ENCODE peak calls at places on chromosomes 16 and 17, in six cellular contexts. A is progenitor cell of endocrine pancreas; M is fibroblast of mammary gland; D is GM13977; G is transverse colon; O is activated CD8-positive, alpha-beta T cell treated with anti-CD3 and anti-CD28 coated beads for 36 hours. R is an unnamed sample.

GRCh38 chr16:59783191-59783590 is 1049.1 kb upstream of the GOT2 start:
- DNase-seq in A (no peak), M (no peak), D (no peak), G (no peak), O (no peak), R (no peak)

GRCh38 chr17:40321502-40322416 is 12.8 kb downstream of the RARA start:
- DNase-seq in A (no peak), M (no peak), D (no peak), G (peak), O (peak), R (no peak)

GRCh38 chr16:67648088-67648763 is 3.3 kb downstream of the CARMIL2 start:
- DNase-seq in A (no peak), M (no peak), D (peak), G (no peak), O (no peak), R (no peak)

GRCh38 chr17:41974031-41974430 is 7.4 kb downstream of the CNP start:
- DNase-seq in A (no peak), M (no peak), D (no peak), G (no peak), O (no peak), R (no peak)

GRCh38 chr16:8370374-8371015 is 219.8 kb downstream of the TMEM114 start:
- DNase-seq in A (no peak), M (peak), D (no peak), G (peak), O (no peak), R (no peak)

GRCh38 chr16:50291719-50292565 is 25.6 kb downstream of the ADCY7 start:
- DNase-seq in A (no peak), M (no peak), D (no peak), G (no peak), O (no peak), R (no peak)

GRCh38 chr17:28402224-28402630 is 3.8 kb downstream of the SLC46A1 start:
- DNase-seq in A (no peak), M (no peak), D (no peak), G (no peak), O (no peak), R (no peak)

GRCh38 chr17:28405632-28406477 is at the start of gene SLC46A1:
- DNase-seq in A (peak), M (peak), D (peak), G (peak), O (peak), R (no peak)

GRCh38 chr17:46782250-46782953 is 36.1 kb downstream of the WNT3 start:
- DNase-seq in A (no peak), M (no peak), D (peak), G (peak), O (peak), R (no peak)

GRCh38 chr17:72618018-72618509 is 474.4 kb downstream of the SLC39A11 start:
- DNase-seq in A (no peak), M (no peak), D (no peak), G (peak), O (peak), R (no peak)

GRCh38 chr17:68821860-68822693 is 133.1 kb downstream of the ABCA8 start:
- DNase-seq in A (no peak), M (peak), D (no peak), G (no peak), O (no peak), R (no peak)

GRCh38 chr16:48450367-48450766 is 65.2 kb upstream of the SIAH1 start:
- DNase-seq in A (no peak), M (peak), D (no peak), G (no peak), O (no peak), R (no peak)

GRCh38 chr16:88468289-88469129 is 15.4 kb downstream of the ZFPM1 start:
- DNase-seq in A (no peak), M (peak), D (peak), G (no peak), O (peak), R (no peak)

GRCh38 chr16:53775821-53776431 is 72.0 kb downstream of the FTO start:
- DNase-seq in A (no peak), M (peak), D (no peak), G (peak), O (no peak), R (no peak)

GRCh38 chr17:32523827-32524552 is 37.2 kb downstream of the CDK5R1 start:
- DNase-seq in A (no peak), M (no peak), D (peak), G (no peak), O (peak), R (no peak)
- TF ChIP-seq CTCF in A (no peak), M (no peak), D (no peak), G (no peak), O (no peak), R (no peak)

DNA sequence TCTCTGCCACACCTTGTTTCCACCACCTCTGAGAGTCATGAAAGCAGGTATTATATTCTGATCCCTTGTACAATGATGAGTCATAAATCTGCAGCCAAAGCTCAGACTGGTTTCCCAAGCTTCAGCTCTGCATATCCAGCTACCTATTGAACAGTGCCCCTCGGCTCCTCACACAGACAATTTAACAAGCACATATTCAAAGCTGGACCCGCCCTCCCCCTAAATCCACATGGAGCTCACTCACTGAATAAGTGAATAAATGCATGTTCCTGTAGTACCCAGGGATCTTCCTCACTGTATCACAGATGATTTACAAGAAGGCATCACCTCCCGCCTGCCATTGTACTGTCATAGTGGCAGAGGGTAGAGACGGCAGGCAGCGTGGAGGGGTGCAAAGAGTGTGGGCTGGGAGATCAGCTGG is 516.4 kb downstream of the GRIN2A start:
- DNase-seq in A (no peak), M (no peak), D (no peak), G (peak), O (no peak), R (no peak)
- TF ChIP-seq CTCF in A (no peak), M (no peak), D (no peak), G (no peak), O (no peak), R (no peak)

GRCh38 chr17:8631554-8631877 is 991 bp upstream of the MYH10 start:
- DNase-seq in A (no peak), M (peak), D (no peak), G (no peak), O (no peak), R (no peak)
- TF ChIP-seq CTCF in A (no peak), M (no peak), D (no peak), G (no peak), O (no peak), R (no peak)

GRCh38 chr16:56310685-56311084 is 114.7 kb downstream of the AMFR start:
- DNase-seq in A (no peak), M (no peak), D (no peak), G (no peak), O (peak), R (no peak)

GRCh38 chr16:56312028-56312300 is 113.4 kb downstream of the AMFR start:
- DNase-seq in A (no peak), M (no peak), D (no peak), G (no peak), O (no peak), R (no peak)

GRCh38 chr16:56314244-56314850 is 111.0 kb downstream of the AMFR start:
- DNase-seq in A (no peak), M (no peak), D (no peak), G (no peak), O (no peak), R (no peak)

GRCh38 chr16:56312556-56312955 is 112.8 kb downstream of the AMFR start:
- DNase-seq in A (no peak), M (no peak), D (no peak), G (no peak), O (no peak), R (no peak)

GRCh38 chr16:56311208-56312027 is 113.9 kb downstream of the AMFR start:
- DNase-seq in A (no peak), M (no peak), D (no peak), G (no peak), O (no peak), R (no peak)
- TF ChIP-seq CTCF in A (peak), M (peak), D (peak), G (no peak), O (no peak), R (no peak)

GRCh38 chr16:73275448-73275847 is 227.5 kb upstream of the ZFHX3 start:
- DNase-seq in A (no peak), M (no peak), D (no peak), G (no peak), O (no peak), R (no peak)
- TF ChIP-seq CTCF in A (no peak), M (no peak), D (no peak), G (no peak), O (no peak), R (no peak)

DNA sequence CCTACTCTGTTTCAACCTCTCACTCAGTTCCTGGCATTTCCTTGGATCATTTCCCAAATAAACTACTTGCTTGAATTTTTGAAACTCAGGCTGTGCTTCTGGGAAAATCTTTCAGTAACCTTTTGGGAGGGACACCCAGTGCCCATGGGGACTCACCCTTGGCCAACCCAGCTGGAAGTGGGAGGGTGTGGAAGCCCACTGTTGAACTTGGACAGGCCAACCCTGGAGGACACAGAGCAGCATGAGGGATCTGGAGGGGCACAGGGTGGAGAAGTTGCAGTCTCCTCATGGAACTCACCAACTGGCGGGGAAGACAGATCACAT is 11.2 kb downstream of the RTN4RL1 start:
- DNase-seq in A (no peak), M (no peak), D (no peak), G (no peak), O (no peak), R (no peak)
- TF ChIP-seq CTCF in A (no peak), M (no peak), D (no peak), G (no peak), O (no peak), R (no peak)

GRCh38 chr16:22220714-22221113 is 14.6 kb downstream of the EEF2K start:
- DNase-seq in A (no peak), M (peak), D (no peak), G (no peak), O (no peak), R (no peak)
- TF ChIP-seq CTCF in A (no peak), M (no peak), D (no peak), G (no peak), O (no peak), R (no peak)

DNA sequence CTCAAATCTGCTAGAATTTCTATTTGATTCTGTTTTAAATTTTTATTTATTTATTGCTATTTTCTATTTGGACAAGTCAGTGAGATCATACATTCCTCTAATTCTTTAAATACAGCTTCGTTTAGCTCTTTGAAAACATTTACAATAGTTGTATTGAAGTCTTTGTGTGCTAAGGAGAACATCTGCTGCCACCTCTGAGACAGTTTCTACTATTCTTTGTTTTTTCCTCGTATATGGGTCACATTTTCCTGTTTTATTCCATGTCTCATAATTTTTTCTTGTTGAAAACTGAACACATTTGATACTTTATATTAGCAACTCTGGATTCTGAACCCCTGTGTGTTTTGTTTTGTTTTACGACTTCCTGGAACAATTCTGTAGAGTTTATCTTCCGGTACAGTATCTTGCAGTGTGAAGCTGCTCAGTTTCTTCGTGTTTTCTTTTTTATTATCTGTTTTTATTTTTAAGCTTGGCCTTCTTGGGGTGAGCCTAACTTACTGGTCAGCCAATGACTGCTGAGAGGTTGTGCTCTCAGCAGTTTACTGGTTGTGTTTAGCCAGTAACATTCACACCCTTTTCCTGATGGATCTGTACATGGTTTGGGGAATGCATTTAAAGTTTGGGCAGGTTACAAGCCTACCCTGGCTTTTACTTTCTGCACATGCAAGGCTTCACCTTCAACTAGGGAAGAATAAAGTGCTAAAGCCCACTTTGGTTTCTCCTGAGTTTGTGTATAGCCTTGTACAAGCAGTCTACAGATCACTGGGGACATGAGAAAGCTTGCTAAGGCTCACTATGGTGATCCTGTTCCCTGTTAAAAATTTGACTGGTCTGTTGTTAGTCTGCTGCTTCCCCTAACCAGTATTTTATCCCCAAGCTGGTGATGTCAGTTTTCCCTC is 99.1 kb downstream of the CA4 start:
- DNase-seq in A (no peak), M (no peak), D (no peak), G (no peak), O (no peak), R (no peak)
- TF ChIP-seq CTCF in A (no peak), M (no peak), D (no peak), G (no peak), O (no peak), R (no peak)

DNA sequence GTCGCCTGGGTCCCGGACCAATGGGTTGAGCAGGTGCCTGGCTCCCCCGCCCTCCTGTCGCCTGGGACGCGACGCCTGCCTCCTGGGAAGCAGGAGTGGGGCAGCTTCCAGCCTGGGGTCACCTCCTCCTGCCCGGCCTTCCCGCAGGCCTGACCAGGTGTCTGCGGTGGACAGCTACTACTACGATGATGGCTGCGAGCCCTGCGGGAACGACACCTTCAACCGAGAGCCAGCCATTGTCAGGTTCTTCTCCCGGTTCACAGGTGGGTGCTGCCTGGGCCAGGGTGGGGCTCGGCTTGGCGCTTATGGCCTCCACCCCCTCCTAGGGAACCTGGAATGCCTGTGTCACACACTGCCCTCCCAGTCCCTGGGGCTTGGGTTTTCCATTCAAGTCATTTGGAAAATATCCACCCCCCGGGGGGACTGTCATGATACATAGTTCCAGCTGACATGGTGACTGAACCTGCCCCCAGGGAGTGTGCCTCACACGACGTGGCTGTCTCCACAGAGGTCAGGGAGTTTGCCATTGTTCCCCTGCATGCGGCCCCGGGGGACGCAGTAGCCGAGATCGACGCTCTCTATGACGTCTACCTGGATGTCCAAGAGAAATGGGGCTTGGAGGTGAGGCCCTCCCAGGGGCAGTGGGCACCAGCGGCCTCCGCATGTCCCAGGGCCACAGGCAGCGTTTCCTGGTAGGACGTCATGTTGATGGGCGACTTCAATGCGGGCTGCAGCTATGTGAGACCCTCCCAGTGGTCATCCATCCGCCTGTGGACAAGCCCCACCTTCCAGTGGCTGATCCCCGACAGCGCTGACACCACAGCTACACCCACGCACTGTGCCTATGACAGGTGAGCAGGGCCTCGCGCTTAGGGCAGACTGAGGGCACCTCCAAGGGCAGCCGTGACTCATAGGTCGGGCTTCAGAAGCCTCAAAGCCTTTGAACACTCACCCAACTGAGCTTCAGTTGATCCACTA is 2.3 kb downstream of the DNASE1 start:
- DNase-seq in A (no peak), M (peak), D (no peak), G (no peak), O (peak), R (no peak)
- TF ChIP-seq CTCF in A (no peak), M (no peak), D (no peak), G (no peak), O (no peak), R (no peak)

DNA sequence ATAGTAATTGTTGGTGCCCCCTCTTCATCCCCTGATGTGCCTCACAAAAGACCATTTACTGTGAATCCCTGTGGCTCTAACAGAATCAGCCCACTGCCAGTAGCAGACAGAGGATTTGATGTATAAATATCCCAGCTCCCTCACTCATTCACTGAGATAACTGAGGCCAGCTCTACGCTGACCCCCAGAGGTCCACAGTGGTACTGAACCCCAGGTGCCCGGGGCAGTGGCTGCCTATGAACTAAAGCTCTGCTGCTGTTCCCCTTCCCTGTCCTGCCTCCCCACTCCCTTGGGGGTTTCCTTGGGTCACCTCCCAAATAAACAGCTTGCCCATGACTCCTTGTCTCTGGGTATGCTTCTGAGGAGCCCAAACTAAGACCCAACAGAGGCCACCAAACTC is 295.8 kb downstream of the FOXL1 start:
- DNase-seq in A (no peak), M (peak), D (peak), G (no peak), O (peak), R (no peak)
- TF ChIP-seq CTCF in A (peak), M (peak), D (peak), G (peak), O (peak), R (peak)